ENCODE peak calls at places on chromosomes 2 and 18, in eight cellular contexts. One of them, this sample, is unnamed.

GRCh38 chr18:10681581-10682367 is 155.9 kb downstream of the NAPG start:
- DNase-seq in GM23338: no peak
- DNase-seq in tibial artery: no peak
- DNase-seq in breast epithelium: no peak
- DNase-seq in adrenal gland: no peak
- DNase-seq in GM23248: no peak
- DNase-seq in GM06990: no peak
- DNase-seq in hepatocyte: no peak
- DNase-seq in this sample: no peak

GRCh38 chr18:22433960-22434359 is 16.2 kb upstream of the CTAGE1 start:
- DNase-seq in GM23338: no peak
- DNase-seq in GM06990: no peak
- DNase-seq in tibial artery: no peak
- DNase-seq in hepatocyte: no peak
- DNase-seq in GM23248: peak; percentile 37
- DNase-seq in breast epithelium: no peak
- DNase-seq in adrenal gland: no peak
- DNase-seq in this sample: no peak

GRCh38 chr2:71609441-71609840 is 156.1 kb downstream of the DYSF start:
- DNase-seq in breast epithelium: peak; percentile 12
- DNase-seq in hepatocyte: no peak
- DNase-seq in GM23248: peak; percentile 77
- DNase-seq in tibial artery: peak; percentile 27
- DNase-seq in adrenal gland: peak; percentile 69
- DNase-seq in GM23338: no peak
- DNase-seq in GM06990: no peak
- DNase-seq in this sample: no peak

GRCh38 chr2:23393722-23394121 is 8.7 kb downstream of the KLHL29 start:
- DNase-seq in GM23248: no peak
- DNase-seq in breast epithelium: no peak
- DNase-seq in GM23338: no peak
- DNase-seq in tibial artery: no peak
- DNase-seq in adrenal gland: no peak
- DNase-seq in GM06990: no peak
- DNase-seq in hepatocyte: no peak
- DNase-seq in this sample: no peak

GRCh38 chr2:203873921-203874631 is 6.5 kb downstream of the CTLA4 start:
- DNase-seq in hepatocyte: no peak
- DNase-seq in tibial artery: no peak
- DNase-seq in GM23338: peak; percentile 70
- DNase-seq in GM06990: no peak
- DNase-seq in GM23248: no peak
- DNase-seq in adrenal gland: no peak
- DNase-seq in breast epithelium: no peak
- DNase-seq in this sample: peak; percentile 70

GRCh38 chr18:56381151-56381550 is 257.2 kb downstream of the TXNL1 start:
- DNase-seq in GM06990: no peak
- DNase-seq in GM23338: no peak
- DNase-seq in breast epithelium: no peak
- DNase-seq in tibial artery: no peak
- DNase-seq in adrenal gland: no peak
- DNase-seq in GM23248: no peak
- DNase-seq in hepatocyte: no peak
- DNase-seq in this sample: no peak

GRCh38 chr18:23307567-23308295 is 145.4 kb upstream of the RIOK3 start:
- DNase-seq in hepatocyte: no peak
- DNase-seq in tibial artery: no peak
- DNase-seq in adrenal gland: no peak
- DNase-seq in GM23248: peak; percentile 80
- DNase-seq in breast epithelium: no peak
- DNase-seq in GM06990: peak; percentile 33
- DNase-seq in GM23338: no peak
- DNase-seq in this sample: no peak

GRCh38 chr18:7452331-7452730 is 114.8 kb upstream of the PTPRM start:
- DNase-seq in GM23248: peak; percentile 54
- DNase-seq in adrenal gland: no peak
- DNase-seq in GM23338: peak; percentile 81
- DNase-seq in hepatocyte: peak; percentile 68
- DNase-seq in tibial artery: no peak
- DNase-seq in breast epithelium: no peak
- DNase-seq in GM06990: no peak
- DNase-seq in this sample: no peak

GRCh38 chr2:224062481-224063307 is 23.6 kb upstream of the SERPINE2 start:
- DNase-seq in breast epithelium: no peak
- DNase-seq in adrenal gland: no peak
- DNase-seq in GM23338: peak; percentile 21
- DNase-seq in GM23248: no peak
- DNase-seq in GM06990: no peak
- DNase-seq in hepatocyte: no peak
- DNase-seq in tibial artery: no peak
- DNase-seq in this sample: peak; percentile 8

GRCh38 chr2:181145645-181146044 is 165.2 kb downstream of the UBE2E3 start:
- DNase-seq in GM23248: no peak
- DNase-seq in hepatocyte: no peak
- DNase-seq in breast epithelium: no peak
- DNase-seq in GM06990: no peak
- DNase-seq in GM23338: no peak
- DNase-seq in adrenal gland: no peak
- DNase-seq in tibial artery: no peak
- DNase-seq in this sample: no peak

GRCh38 chr2:235826791-235827190 is 332.9 kb downstream of the AGAP1 start:
- DNase-seq in breast epithelium: no peak
- DNase-seq in GM06990: no peak
- DNase-seq in adrenal gland: no peak
- DNase-seq in GM23338: no peak
- DNase-seq in hepatocyte: no peak
- DNase-seq in tibial artery: no peak
- DNase-seq in GM23248: no peak
- DNase-seq in this sample: no peak

GRCh38 chr2:144152817-144153271 is 367.1 kb downstream of the ZEB2 start:
- DNase-seq in GM23338: peak; percentile 28
- DNase-seq in tibial artery: no peak
- DNase-seq in hepatocyte: peak; percentile 32
- DNase-seq in adrenal gland: peak; percentile 36
- DNase-seq in breast epithelium: no peak
- DNase-seq in GM23248: peak; percentile 66
- DNase-seq in GM06990: no peak
- DNase-seq in this sample: no peak

DNA sequence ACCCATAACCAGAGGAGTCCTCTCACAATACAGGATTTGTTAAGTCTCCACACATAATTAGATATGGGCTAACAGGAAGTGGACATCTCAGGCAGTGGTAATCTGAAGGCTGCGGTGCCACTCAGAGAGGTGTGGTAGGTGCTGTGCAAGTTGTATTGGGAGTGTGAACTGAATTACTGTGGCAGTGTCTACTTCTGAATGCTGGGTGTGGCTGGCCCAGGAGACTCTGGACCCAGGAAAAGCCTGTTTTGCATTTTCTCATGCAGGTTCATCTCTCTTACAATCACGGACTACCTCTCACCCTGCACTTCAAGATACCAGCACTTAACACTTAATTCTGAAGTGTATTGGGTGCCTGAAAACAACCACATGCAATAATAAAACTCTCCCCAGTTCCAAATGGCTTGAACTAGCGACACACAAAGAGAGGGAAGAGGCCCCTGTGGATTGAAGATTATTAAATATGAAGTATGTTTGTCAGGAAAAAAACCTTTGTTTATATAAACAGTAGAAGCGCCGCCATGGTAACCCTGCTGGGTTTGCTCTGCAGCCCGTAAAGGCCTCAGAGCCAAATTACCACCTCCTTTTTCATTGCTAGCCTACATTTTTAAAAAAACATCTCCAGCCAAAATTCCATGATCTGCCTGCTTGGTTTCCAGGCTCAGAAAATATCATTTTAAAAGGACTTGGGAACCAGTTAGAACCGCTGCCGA is 77.5 kb downstream of the GFPT1 start:
- DNase-seq in GM06990: no peak
- DNase-seq in GM23248: peak; percentile 84
- DNase-seq in breast epithelium: peak; percentile 60
- DNase-seq in GM23338: peak; percentile 57
- DNase-seq in hepatocyte: peak; percentile 65
- DNase-seq in adrenal gland: no peak
- DNase-seq in tibial artery: no peak
- DNase-seq in this sample: peak; percentile 6
- H3K4me3 ChIP-seq in GM06990: no peak overlapping the region
- H3K4me3 ChIP-seq in GM23248: no peak overlapping the region
- H3K4me3 ChIP-seq in breast epithelium: no peak overlapping the region
- H3K4me3 ChIP-seq in GM23338: no peak overlapping the region
- H3K4me3 ChIP-seq in hepatocyte: no peak overlapping the region
- H3K4me3 ChIP-seq in adrenal gland: no peak overlapping the region
- H3K4me3 ChIP-seq in tibial artery: no peak overlapping the region
- H3K4me3 ChIP-seq in this sample: no peak overlapping the region

DNA sequence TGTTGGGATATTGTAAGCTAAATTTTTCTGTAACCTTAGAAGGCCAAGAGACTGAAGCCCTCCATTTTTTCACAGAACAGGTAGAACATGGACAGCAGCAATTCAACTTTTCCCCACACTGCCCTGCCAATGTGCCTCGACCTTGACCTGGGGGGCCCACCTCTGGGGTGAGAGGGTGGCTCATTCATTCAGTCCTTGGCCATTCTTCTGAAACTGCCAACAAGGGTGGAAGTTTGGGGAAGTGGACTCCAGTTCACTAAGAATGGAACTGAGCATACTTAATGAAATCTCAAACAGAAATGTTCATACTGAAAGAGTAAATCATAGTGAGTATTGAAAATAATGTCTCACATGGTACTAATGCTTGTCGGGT is 1.1 kb downstream of the EEF1B2 start:
- DNase-seq in hepatocyte: no peak
- DNase-seq in GM23248: peak; percentile 6
- DNase-seq in tibial artery: no peak
- DNase-seq in GM23338: no peak
- DNase-seq in GM06990: peak; percentile 26
- DNase-seq in breast epithelium: no peak
- DNase-seq in adrenal gland: no peak
- DNase-seq in this sample: no peak
- H3K4me3 ChIP-seq in hepatocyte: peak overlapping the region; percentile 47
- H3K4me3 ChIP-seq in GM23248: peak overlapping the region; percentile 96
- H3K4me3 ChIP-seq in tibial artery: peak overlapping the region; percentile 96
- H3K4me3 ChIP-seq in GM23338: peak overlapping the region; percentile 93
- H3K4me3 ChIP-seq in GM06990: peak overlapping the region; percentile 70
- H3K4me3 ChIP-seq in breast epithelium: no peak overlapping the region
- H3K4me3 ChIP-seq in adrenal gland: no peak overlapping the region
- H3K4me3 ChIP-seq in this sample: peak overlapping the region; percentile 93

GRCh38 chr2:153875801-153876466 is 4.2 kb downstream of the GALNT13 start:
- DNase-seq in GM06990: no peak
- DNase-seq in tibial artery: no peak
- DNase-seq in GM23248: no peak
- DNase-seq in GM23338: no peak
- DNase-seq in adrenal gland: no peak
- DNase-seq in hepatocyte: no peak
- DNase-seq in breast epithelium: no peak
- DNase-seq in this sample: no peak

GRCh38 chr2:153870308-153870707 is 1.4 kb upstream of the GALNT13 start:
- DNase-seq in tibial artery: no peak
- DNase-seq in adrenal gland: no peak
- DNase-seq in breast epithelium: no peak
- DNase-seq in GM23338: peak; percentile 3
- DNase-seq in GM23248: peak; percentile 7
- DNase-seq in hepatocyte: peak; percentile 23
- DNase-seq in GM06990: no peak
- DNase-seq in this sample: no peak

GRCh38 chr2:153871231-153872221 is at the start of gene GALNT13:
- DNase-seq in tibial artery: peak; percentile 76
- DNase-seq in GM23338: peak; percentile 79
- DNase-seq in hepatocyte: peak; percentile 89
- DNase-seq in breast epithelium: no peak
- DNase-seq in GM06990: peak; percentile 1
- DNase-seq in GM23248: peak; percentile 31
- DNase-seq in adrenal gland: peak; percentile 35
- DNase-seq in this sample: no peak

GRCh38 chr2:153873062-153874048 is 1.6 kb downstream of the GALNT13 start:
- DNase-seq in tibial artery: no peak
- DNase-seq in hepatocyte: peak; percentile 38
- DNase-seq in GM23338: peak; percentile 43
- DNase-seq in adrenal gland: no peak
- DNase-seq in breast epithelium: no peak
- DNase-seq in GM23248: no peak
- DNase-seq in GM06990: no peak
- DNase-seq in this sample: no peak

DNA sequence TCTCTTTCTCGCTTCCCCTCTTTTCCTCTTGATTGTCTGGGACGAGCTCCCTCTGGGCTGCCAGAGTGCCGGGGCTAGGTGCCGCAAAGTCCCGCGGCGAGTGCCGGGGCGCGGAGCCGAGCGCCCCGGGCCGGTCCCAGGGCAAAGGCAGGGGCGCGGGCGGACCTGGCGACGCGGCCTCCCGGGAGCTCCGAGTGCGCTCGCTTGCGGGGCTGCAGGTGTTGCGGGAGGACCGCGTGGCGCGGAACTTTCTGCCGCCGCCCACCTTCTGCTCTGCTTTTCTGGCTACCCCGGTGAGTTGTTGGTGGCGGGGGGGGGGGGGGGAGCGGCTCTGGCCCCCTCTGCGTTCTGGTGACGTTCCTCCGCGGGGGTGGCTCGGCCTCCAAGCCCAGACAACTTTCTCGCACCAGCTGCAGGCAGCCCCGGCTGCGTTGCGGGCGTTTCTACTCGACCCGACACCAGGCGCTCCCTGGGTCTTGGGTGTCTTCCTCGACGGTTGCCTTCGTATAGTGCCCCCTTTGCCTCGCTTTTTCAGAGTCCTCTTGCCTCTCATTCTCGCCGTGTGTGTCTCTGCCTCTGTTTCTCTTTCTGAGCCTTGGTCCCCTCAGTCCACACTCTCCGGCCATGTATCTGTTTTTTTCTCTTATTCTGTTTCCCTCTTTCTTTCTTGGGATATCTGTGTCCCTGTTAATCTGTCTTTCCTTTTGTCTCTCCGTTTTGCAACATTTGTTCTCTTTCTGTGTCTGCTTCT is 764 bp downstream of the GALNT13 start:
- DNase-seq in adrenal gland: no peak
- DNase-seq in breast epithelium: no peak
- DNase-seq in hepatocyte: peak; percentile 40
- DNase-seq in GM23248: peak; percentile 1
- DNase-seq in tibial artery: no peak
- DNase-seq in GM23338: peak; percentile 11
- DNase-seq in GM06990: no peak
- DNase-seq in this sample: no peak
- H3K4me3 ChIP-seq in adrenal gland: no peak overlapping the region
- H3K4me3 ChIP-seq in breast epithelium: peak overlapping the region; percentile 57
- H3K4me3 ChIP-seq in hepatocyte: peak overlapping the region; percentile 62
- H3K4me3 ChIP-seq in GM23248: peak overlapping the region; percentile 40
- H3K4me3 ChIP-seq in tibial artery: peak overlapping the region; percentile 44
- H3K4me3 ChIP-seq in GM23338: peak overlapping the region; percentile 57
- H3K4me3 ChIP-seq in GM06990: no peak overlapping the region
- H3K4me3 ChIP-seq in this sample: no peak overlapping the region

DNA sequence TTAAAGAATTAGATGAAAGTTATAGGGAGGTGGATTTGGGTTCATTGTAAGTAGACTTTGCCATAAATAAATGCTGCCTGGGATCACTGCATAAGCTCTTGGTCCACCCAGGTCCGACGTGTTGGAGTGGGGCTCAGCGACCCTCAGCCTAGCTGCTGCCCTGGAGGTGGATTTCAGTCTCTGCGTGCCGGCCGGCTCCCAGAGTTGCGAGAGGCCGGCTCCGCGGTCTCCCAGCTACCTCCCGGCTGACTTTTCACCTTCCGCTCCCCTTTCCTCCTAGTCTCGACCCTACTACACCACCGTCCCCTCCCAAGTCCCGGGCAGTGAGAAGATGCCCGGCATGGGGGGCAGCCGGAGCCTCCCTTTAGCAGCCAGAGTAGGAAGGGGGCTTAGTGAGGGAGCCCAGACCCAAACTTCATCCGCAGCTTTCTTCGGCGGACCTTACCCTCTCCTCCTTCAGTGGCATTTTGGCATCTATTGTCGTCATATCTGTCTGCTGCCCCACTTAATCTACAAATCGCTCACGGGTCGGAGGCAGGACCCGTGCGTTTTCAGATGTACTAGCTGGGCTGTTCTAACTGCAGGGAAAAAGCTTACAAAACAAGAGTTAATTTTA is 8.1 kb downstream of the EMX1 start:
- DNase-seq in GM23338: peak; percentile 70
- DNase-seq in breast epithelium: no peak
- DNase-seq in GM06990: no peak
- DNase-seq in GM23248: no peak
- DNase-seq in adrenal gland: peak; percentile 4
- DNase-seq in hepatocyte: no peak
- DNase-seq in tibial artery: peak; percentile 51
- DNase-seq in this sample: no peak
- H3K4me3 ChIP-seq in GM23338: peak overlapping the region; percentile 62
- H3K4me3 ChIP-seq in breast epithelium: no peak overlapping the region
- H3K4me3 ChIP-seq in GM06990: no peak overlapping the region
- H3K4me3 ChIP-seq in GM23248: no peak overlapping the region
- H3K4me3 ChIP-seq in adrenal gland: no peak overlapping the region
- H3K4me3 ChIP-seq in hepatocyte: no peak overlapping the region
- H3K4me3 ChIP-seq in tibial artery: no peak overlapping the region
- H3K4me3 ChIP-seq in this sample: no peak overlapping the region